ENCODE peak calls at places on chromosomes 5 and 9, in five cellular contexts. K is K562, G is sigmoid colon, C is stomach, N is suprapubic skin. D is an unnamed sample.

GRCh38 chr5:125267636-125268248 is 521.3 kb upstream of the ZNF608 start:
- DNase-seq in N (no peak), G (no peak), K (no peak), C (no peak), D (no peak)

GRCh38 chr5:144318460-144318859 is 147.8 kb downstream of the KCTD16 start:
- DNase-seq in C (no peak), K (no peak), G (no peak), N (no peak), D (no peak)

GRCh38 chr5:177310332-177310731 is 1.4 kb downstream of the MXD3 start:
- DNase-seq in K (no peak), N (no peak), C (no peak), G (no peak), D (peak; percentile 82)

GRCh38 chr5:132116072-132116471 is 42.5 kb downstream of the CSF2 start:
- DNase-seq in G (no peak), C (no peak), N (no peak), K (no peak), D (no peak)

GRCh38 chr5:42756630-42757601 is at the start of gene CCDC152:
- DNase-seq in K (peak; percentile 44), N (no peak), G (no peak), C (peak; percentile 20), D (peak; percentile 46)

GRCh38 chr5:138032028-138032571 is 779 bp downstream of the FAM13B start:
- DNase-seq in N (no peak), C (peak; percentile 64), G (peak; percentile 79), K (no peak), D (peak; percentile 80)

GRCh38 chr9:34554211-34555001 is 31.6 kb upstream of the ENHO start:
- DNase-seq in K (no peak), C (no peak), G (peak; percentile 59), N (no peak), D (no peak)

GRCh38 chr9:123609844-123610243 is 253.8 kb downstream of the CRB2 start:
- DNase-seq in C (no peak), K (no peak), G (no peak), N (no peak), D (no peak)

GRCh38 chr9:87008667-87009066 is 61.4 kb upstream of the GAS1 start:
- DNase-seq in K (no peak), N (no peak), C (no peak), G (no peak), D (no peak)

GRCh38 chr5:72295539-72295938 is 24.5 kb downstream of the MRPS27 start:
- DNase-seq in N (no peak), C (no peak), K (no peak), G (no peak), D (no peak)

GRCh38 chr5:79488775-79489174 is 25.2 kb downstream of the HOMER1 start:
- DNase-seq in C (no peak), K (no peak), N (no peak), G (no peak), D (no peak)

GRCh38 chr9:114559830-114560520 is 27.6 kb upstream of the ATP6V1G1 start:
- DNase-seq in K (no peak), C (no peak), N (no peak), G (no peak), D (no peak)

GRCh38 chr9:126623314-126623666 is 9.6 kb downstream of the LMX1B start:
- DNase-seq in K (no peak), G (no peak), N (no peak), C (no peak), D (no peak)

GRCh38 chr5:19175776-19176570 is 812.0 kb downstream of the CDH18 start:
- DNase-seq in K (no peak), N (no peak), G (no peak), C (no peak), D (no peak)

GRCh38 chr5:125004009-125004408 is 257.6 kb upstream of the ZNF608 start:
- DNase-seq in G (no peak), K (no peak), N (no peak), C (no peak), D (no peak)

GRCh38 chr5:24642022-24642421 is 2.8 kb downstream of the CDH10 start:
- DNase-seq in N (no peak), C (no peak), K (no peak), G (no peak), D (no peak)

GRCh38 chr5:53355316-53355715 is 125.1 kb upstream of the FST start:
- DNase-seq in G (no peak), N (no peak), C (no peak), K (no peak), D (no peak)

GRCh38 chr5:422323-423232 is 20.4 kb upstream of the EXOC3 start:
- DNase-seq in C (no peak), K (no peak), N (peak; percentile 50), G (peak; percentile 50), D (no peak)

GRCh38 chr9:14296462-14296861 is 17.5 kb downstream of the NFIB start:
- DNase-seq in C (peak; percentile 87), N (no peak), K (no peak), G (no peak), D (no peak)

GRCh38 chr9:5531251-5531972 is 21.1 kb downstream of the PDCD1LG2 start:
- DNase-seq in C (no peak), K (no peak), N (no peak), G (no peak), D (no peak)

GRCh38 chr9:86907346-86907745 is 40.0 kb downstream of the GAS1 start:
- DNase-seq in N (no peak), G (no peak), K (no peak), C (no peak), D (no peak)

GRCh38 chr9:20640331-20641187 is 18.3 kb upstream of the MLLT3 start:
- DNase-seq in G (peak; percentile 68), C (peak; percentile 68), K (no peak), N (no peak), D (no peak)

GRCh38 chr9:26742843-26743242 is 149.8 kb downstream of the CAAP1 start:
- DNase-seq in C (no peak), G (no peak), N (no peak), K (no peak), D (no peak)

GRCh38 chr5:109655841-109656240 is 33.9 kb upstream of the MAN2A1 start:
- DNase-seq in C (no peak), K (no peak), N (no peak), G (no peak), D (no peak)

GRCh38 chr5:127799293-127799905 is 96.2 kb downstream of the CCDC192 start:
- DNase-seq in N (no peak), G (no peak), K (no peak), C (no peak), D (no peak)

GRCh38 chr5:88687253-88687955 is 195.6 kb downstream of the MEF2C start:
- DNase-seq in K (no peak), G (no peak), N (no peak), C (no peak), D (no peak)

GRCh38 chr5:99379187-99379586 is 450.4 kb upstream of the CHD1 start:
- DNase-seq in N (no peak), K (no peak), C (no peak), G (no peak), D (no peak)

GRCh38 chr5:93800988-93801811 is 59.8 kb upstream of the POU5F2 start:
- DNase-seq in C (no peak), K (no peak), G (no peak), N (no peak), D (no peak)

DNA sequence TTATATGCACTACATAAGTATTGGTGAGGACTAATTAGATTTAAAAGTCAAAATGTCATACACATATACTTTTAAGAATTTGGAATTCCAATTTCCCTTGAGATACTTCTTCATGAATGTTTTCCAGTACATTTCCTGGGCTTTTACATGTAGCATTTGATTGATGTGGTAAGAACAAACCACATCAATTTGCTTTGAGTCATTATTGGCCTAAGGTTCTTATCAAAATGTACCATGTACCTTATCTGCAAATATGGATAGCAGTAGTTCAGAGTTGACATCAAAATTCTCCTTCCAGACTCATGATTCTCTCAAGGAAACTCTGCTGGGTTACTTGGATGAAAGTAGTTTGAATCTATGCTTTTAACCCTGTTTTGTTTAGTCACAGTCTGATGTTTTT is 2.5 kb downstream of the CAST start:
- DNase-seq in K (no peak), N (no peak), C (no peak), G (no peak), D (no peak)
- TF ChIP-seq EP300 in K (no peak), N (no peak), C (no peak), G (no peak), D (no peak)

DNA sequence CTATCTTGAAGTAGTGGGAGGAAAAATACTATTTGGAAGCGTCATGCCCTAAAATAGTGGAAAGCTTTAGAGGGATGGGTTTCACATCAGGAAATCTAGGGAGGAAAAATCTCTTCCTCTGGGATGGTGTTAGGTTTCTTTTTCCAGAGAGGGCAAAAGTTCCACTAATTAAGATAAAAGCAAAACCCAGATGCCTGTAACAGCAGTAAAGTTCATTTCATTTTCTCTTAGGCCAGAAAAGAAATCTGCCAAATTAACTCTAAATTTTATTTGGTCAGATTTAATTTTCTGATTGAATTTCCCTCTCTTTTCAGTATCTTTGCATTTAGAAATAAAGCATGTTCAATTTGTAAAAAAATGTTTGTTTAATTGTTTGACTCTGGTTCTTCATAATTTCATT is 88.8 kb downstream of the LURAP1L start:
- DNase-seq in N (no peak), C (no peak), G (no peak), K (no peak), D (no peak)
- H3K27ac ChIP-seq in N (no peak overlapping the region), C (no peak overlapping the region), G (no peak overlapping the region), K (no peak overlapping the region), D (no peak overlapping the region)

DNA sequence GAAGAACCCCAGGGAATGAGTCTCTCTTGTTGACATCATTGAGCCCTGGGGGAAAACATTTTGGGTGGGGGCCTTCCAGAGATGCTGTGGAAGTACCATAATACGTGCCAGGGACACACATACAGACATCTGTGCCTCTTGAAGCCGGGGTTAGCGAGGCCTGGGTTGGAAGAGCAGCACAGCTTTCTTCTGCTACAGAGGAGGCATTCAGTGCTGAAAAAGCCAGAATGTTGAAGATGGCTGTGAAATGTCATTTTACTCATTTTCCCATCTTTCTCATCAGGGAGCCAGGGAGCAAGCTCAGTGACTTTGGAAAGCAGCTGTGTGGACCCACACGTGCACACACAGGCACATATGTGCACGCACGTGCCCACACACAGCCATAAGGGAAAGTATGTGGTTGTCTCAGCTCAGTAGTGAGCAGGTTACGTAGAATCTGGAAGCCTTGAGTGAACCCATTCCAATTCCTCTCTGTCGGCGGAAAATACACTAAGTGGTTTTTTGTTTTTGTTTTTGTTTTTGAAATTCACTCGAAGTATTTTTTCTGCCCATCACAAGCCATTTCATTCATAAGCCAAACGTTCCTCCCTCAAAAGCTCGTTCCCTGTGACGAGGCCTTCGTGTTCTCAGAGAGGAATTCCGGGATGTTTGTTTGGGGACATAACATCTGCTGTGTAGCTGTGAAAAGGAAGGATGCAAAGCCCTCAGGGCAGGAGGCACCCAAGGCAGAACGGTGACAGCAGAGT is 29.2 kb upstream of the ANKRD33B start:
- DNase-seq in K (no peak), C (no peak), N (no peak), G (peak; percentile 65), D (no peak)
- TF ChIP-seq EP300 in K (no peak), C (no peak), N (no peak), G (no peak), D (no peak)

DNA sequence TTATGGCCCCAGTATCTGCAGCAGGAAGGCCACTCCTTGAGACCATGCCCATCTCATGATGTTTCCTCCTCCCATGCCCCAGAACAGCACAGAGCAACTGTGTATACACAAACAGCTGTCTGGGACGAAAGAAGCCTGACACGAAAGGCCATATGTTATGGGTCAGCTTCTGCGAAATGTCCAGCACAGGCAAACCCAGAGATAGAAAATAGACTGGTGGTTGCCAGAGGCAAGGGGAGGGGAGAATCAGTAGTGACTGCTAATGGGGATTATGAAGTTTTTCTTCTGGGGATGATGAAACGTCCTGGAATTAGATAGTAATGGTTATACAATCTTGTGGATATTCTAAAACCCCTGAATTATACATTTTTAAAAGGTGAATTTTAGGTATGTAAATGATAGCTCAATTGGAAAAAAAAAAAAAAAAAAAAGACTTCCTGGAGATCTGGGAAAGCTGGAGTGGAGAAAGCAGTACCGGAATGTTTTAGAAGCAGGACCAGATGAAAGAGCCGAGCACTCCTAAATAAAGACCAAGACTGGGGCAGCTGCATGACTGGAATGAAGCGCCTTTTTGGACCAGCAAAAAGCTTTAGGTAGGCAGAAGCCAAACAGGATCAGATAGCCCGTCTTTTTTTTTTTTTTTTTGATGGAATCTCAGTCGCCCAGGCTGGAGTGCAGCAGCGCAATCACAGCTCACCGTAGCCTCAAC is 29.2 kb downstream of the PCDHGC5 start:
- DNase-seq in N (no peak), G (no peak), C (no peak), K (no peak), D (no peak)
- H3K27ac ChIP-seq in N (no peak overlapping the region), G (peak overlapping the region; percentile 39), C (no peak overlapping the region), K (no peak overlapping the region), D (peak overlapping the region; percentile 78)

D was measured in upper lobe of left lung.